ENCODE peak calls at places on chromosome 19, in nine cellular contexts. Y is AG09319; O is activated gamma-delta T cell treated with Interleukin-2 at 50 U/mL for 16 hours; G is lower lobe of right lung; V is cardiac septum; M is stimulated activated CD4-positive, alpha-beta T cell treated with anti-CD3 and anti-CD28 coated beads, Interleukin-12 subunit alpha, Interleukin-12 subunit beta, amount 100 ng/mL, for 24 hours; J is GM18507; W is heart right ventricle; E is CD8-positive, alpha-beta T cell. Z is an unnamed sample.

GRCh38 chr19:39263912-39264305 is 4.3 kb upstream of the IFNL2 start:
- DNase-seq in E (no peak), M (no peak), W (no peak), O (no peak), J (no peak), V (peak), Y (no peak), G (no peak), Z (no peak)

GRCh38 chr19:7132054-7132453 is 62.6 kb downstream of the ZNF557 start:
- DNase-seq in E (no peak), M (no peak), V (no peak), W (no peak), O (no peak), G (no peak), J (no peak), Y (no peak), Z (no peak)

GRCh38 chr19:51626675-51627074 is 3.5 kb downstream of the SIGLEC5 start:
- DNase-seq in O (no peak), M (no peak), E (no peak), J (no peak), G (no peak), V (no peak), W (no peak), Y (no peak), Z (no peak)

GRCh38 chr19:3469638-3470499 is 10.5 kb downstream of the SMIM24 start:
- DNase-seq in G (no peak), W (no peak), V (no peak), M (no peak), Y (no peak), J (no peak), O (no peak), E (no peak), Z (no peak)

GRCh38 chr19:2659856-2660432 is 42.5 kb downstream of the GNG7 start:
- DNase-seq in V (no peak), W (no peak), Y (no peak), O (no peak), E (no peak), J (no peak), M (no peak), G (no peak), Z (peak)

GRCh38 chr19:30640266-30640965 is 268.2 kb downstream of the ZNF536 start:
- DNase-seq in M (no peak), J (no peak), W (no peak), E (no peak), G (no peak), O (no peak), V (no peak), Y (no peak), Z (no peak)

GRCh38 chr19:2820112-2820702 is 539 bp downstream of the ZNF554 start:
- DNase-seq in E (no peak), M (no peak), O (no peak), G (peak), J (no peak), V (no peak), W (no peak), Y (no peak), Z (peak)

GRCh38 chr19:7418575-7418974 is 69.8 kb downstream of the ARHGEF18 start:
- DNase-seq in Y (no peak), W (no peak), M (no peak), O (no peak), J (no peak), G (no peak), E (no peak), V (no peak), Z (no peak)

GRCh38 chr19:8367327-8368001 is 3.5 kb downstream of the ANGPTL4 start:
- DNase-seq in Y (peak), M (no peak), J (no peak), G (peak), E (no peak), V (peak), W (peak), O (no peak), Z (no peak)

GRCh38 chr19:18650468-18651001 is 13.7 kb downstream of the KLHL26 start:
- DNase-seq in Y (peak), J (no peak), G (no peak), M (no peak), V (peak), W (peak), E (no peak), O (no peak), Z (no peak)

GRCh38 chr19:55146078-55146647 is 2.8 kb downstream of the TNNT1 start:
- DNase-seq in Y (no peak), G (no peak), O (no peak), M (no peak), V (no peak), E (no peak), J (no peak), W (no peak), Z (peak)

GRCh38 chr19:45952341-45952690 is 21.3 kb downstream of the NOVA2 start:
- DNase-seq in J (no peak), O (no peak), G (no peak), Y (no peak), M (no peak), W (no peak), E (no peak), V (no peak), Z (no peak)

GRCh38 chr19:3531716-3532115 is 7.3 kb upstream of the TEKTIP1 start:
- DNase-seq in O (no peak), G (no peak), J (no peak), E (no peak), W (no peak), M (no peak), Y (no peak), V (no peak), Z (no peak)

GRCh38 chr19:31532034-31532433 is 182.8 kb upstream of the TSHZ3 start:
- DNase-seq in V (peak), E (no peak), J (no peak), G (no peak), W (no peak), Y (no peak), M (no peak), O (no peak), Z (no peak)

GRCh38 chr19:12331211-12331941 is 2.1 kb downstream of the ZNF563 start:
- DNase-seq in E (peak), Y (no peak), W (no peak), J (peak), V (no peak), O (peak), M (peak), G (no peak), Z (no peak)

GRCh38 chr19:18211683-18212082 is 7.8 kb upstream of the RAB3A start:
- DNase-seq in W (no peak), J (no peak), M (no peak), E (no peak), G (no peak), Y (no peak), V (no peak), O (no peak), Z (peak)

GRCh38 chr19:55319786-55320185 is 5.4 kb downstream of the TMEM150B start:
- DNase-seq in M (no peak), Y (no peak), O (no peak), E (no peak), V (no peak), G (no peak), W (peak), J (no peak), Z (peak)

GRCh38 chr19:31154021-31154420 is 195.2 kb downstream of the TSHZ3 start:
- DNase-seq in E (no peak), Y (no peak), W (no peak), M (no peak), O (no peak), G (no peak), J (no peak), V (no peak), Z (no peak)

GRCh38 chr19:29420065-29420464 is 105.7 kb upstream of the VSTM2B start:
- DNase-seq in V (no peak), J (no peak), G (no peak), M (no peak), E (no peak), O (no peak), Y (no peak), W (no peak), Z (no peak)

GRCh38 chr19:52948025-52948770 is 14.5 kb downstream of the ZNF816 start:
- DNase-seq in V (no peak), G (no peak), M (no peak), E (no peak), Y (no peak), W (no peak), J (no peak), O (no peak), Z (no peak)

GRCh38 chr19:492091-492531 is 4.2 kb upstream of the MADCAM1 start:
- DNase-seq in V (no peak), Y (no peak), M (no peak), E (peak), J (no peak), G (no peak), W (no peak), O (peak), Z (no peak)

GRCh38 chr19:51258165-51258564 is 7.3 kb downstream of the SIGLECL1 start:
- DNase-seq in M (no peak), O (no peak), E (no peak), J (no peak), G (no peak), W (no peak), Y (no peak), V (no peak), Z (no peak)

GRCh38 chr19:3710265-3710812 is 2.2 kb downstream of the TJP3 start:
- DNase-seq in O (no peak), Y (no peak), J (no peak), V (no peak), G (peak), M (no peak), W (peak), E (no peak), Z (no peak)

GRCh38 chr19:19120308-19121156 is 17.7 kb downstream of the TMEM161A start:
- DNase-seq in V (no peak), O (no peak), Y (no peak), W (peak), G (no peak), J (no peak), M (no peak), E (no peak), Z (no peak)

GRCh38 chr19:17687857-17688784 is at the start of gene UNC13A:
- DNase-seq in Y (no peak), W (peak), J (no peak), G (peak), M (no peak), O (peak), E (peak), V (no peak), Z (peak)

GRCh38 chr19:50992666-50993035 is 8.8 kb downstream of the KLK8 start:
- DNase-seq in M (no peak), J (no peak), E (no peak), W (no peak), O (no peak), V (no peak), G (no peak), Y (no peak), Z (no peak)

GRCh38 chr19:29287061-29287460 is 74.1 kb upstream of the UQCRFS1 start:
- DNase-seq in J (no peak), M (no peak), G (no peak), E (no peak), O (no peak), V (peak), W (no peak), Y (no peak), Z (no peak)

GRCh38 chr19:13646758-13647157 is 117.6 kb upstream of the MRI1 start:
- DNase-seq in W (no peak), O (no peak), J (no peak), E (no peak), V (no peak), Y (no peak), M (no peak), G (no peak), Z (no peak)

GRCh38 chr19:41849067-41849466 is 4.2 kb downstream of the DMRTC2 start:
- DNase-seq in M (no peak), Y (no peak), W (no peak), G (no peak), V (peak), O (no peak), J (no peak), E (no peak), Z (no peak)

GRCh38 chr19:51713319-51714285 is 10.2 kb downstream of the HAS1 start:
- DNase-seq in O (no peak), J (no peak), E (no peak), Y (no peak), M (no peak), V (no peak), G (no peak), W (no peak), Z (no peak)

GRCh38 chr19:51701468-51702100 is 8.5 kb downstream of the SPACA6 start:
- DNase-seq in V (no peak), J (no peak), O (no peak), E (no peak), W (no peak), G (no peak), M (no peak), Y (no peak), Z (no peak)

GRCh38 chr19:15846923-15847322 is 31.5 kb upstream of the OR10H1 start:
- DNase-seq in E (no peak), J (no peak), M (no peak), Y (no peak), V (no peak), W (no peak), O (no peak), G (no peak), Z (no peak)

GRCh38 chr19:33373701-33374405 is at the start of gene CEBPG:
- DNase-seq in J (peak), Y (peak), O (peak), V (no peak), W (peak), G (peak), E (peak), M (peak), Z (no peak)

GRCh38 chr19:56707821-56708220 is 36.3 kb upstream of the ZNF835 start:
- DNase-seq in E (no peak), M (no peak), O (no peak), W (no peak), G (no peak), V (no peak), J (no peak), Y (no peak), Z (no peak)

GRCh38 chr19:15010497-15011255 is 31.0 kb upstream of the SLC1A6 start:
- DNase-seq in J (no peak), Y (no peak), V (no peak), M (no peak), O (no peak), W (no peak), E (no peak), G (no peak), Z (no peak)

GRCh38 chr19:38316477-38317067 is 825 bp upstream of the YIF1B start:
- DNase-seq in Y (no peak), E (no peak), V (no peak), G (no peak), J (no peak), M (no peak), W (no peak), O (no peak), Z (no peak)

GRCh38 chr19:4534836-4535658 is at the start of gene PLIN5:
- DNase-seq in Y (no peak), M (no peak), G (peak), E (peak), O (peak), J (peak), W (peak), V (peak), Z (peak)

Z was measured in D721Med.